ENCODE peak calls at places on chromosomes 7 and 10, in eight cellular contexts. Q, M, P, A, Y, D, S and H are unnamed samples.

GRCh38 chr10:133378251-133379096 is 588 bp upstream of the PAOX start:
- DNase-seq in Q (peak; percentile 63), M (peak; percentile 82), P (peak; percentile 18), A (peak; percentile 66), Y (peak; percentile 54), D (peak; percentile 74), S (no peak), H (no peak)

GRCh38 chr7:78018541-78019456 is 220.2 kb downstream of the PHTF2 start:
- DNase-seq in Q (peak; percentile 58), M (peak; percentile 67), P (peak; percentile 39), A (peak; percentile 15), Y (no peak), D (peak; percentile 89), S (no peak), H (peak; percentile 30)

GRCh38 chr7:25546306-25546705 is 318.0 kb upstream of the NPVF start:
- DNase-seq in Q (no peak), M (no peak), P (no peak), A (no peak), Y (no peak), D (no peak), S (no peak), H (no peak)

GRCh38 chr7:125355899-125356298 is 426.3 kb upstream of the POT1 start:
- DNase-seq in Q (no peak), M (no peak), P (peak; percentile 2), A (no peak), Y (peak; percentile 1), D (no peak), S (no peak), H (no peak)

GRCh38 chr7:37062019-37062418 is 337.7 kb upstream of the AOAH start:
- DNase-seq in Q (no peak), M (no peak), P (peak; percentile 14), A (no peak), Y (no peak), D (no peak), S (no peak), H (no peak)

GRCh38 chr7:93161181-93161762 is 13.1 kb upstream of the SAMD9L start:
- DNase-seq in Q (no peak), M (no peak), P (no peak), A (no peak), Y (no peak), D (no peak), S (no peak), H (no peak)

GRCh38 chr10:123620621-123621020 is 45.5 kb upstream of the GPR26 start:
- DNase-seq in Q (no peak), M (no peak), P (no peak), A (no peak), Y (no peak), D (no peak), S (no peak), H (no peak)

GRCh38 chr10:73937333-73938020 is 26.5 kb downstream of the PLAU start:
- DNase-seq in Q (no peak), M (no peak), P (no peak), A (no peak), Y (no peak), D (no peak), S (no peak), H (no peak)

GRCh38 chr7:8922726-8923125 is 489.3 kb downstream of the NXPH1 start:
- DNase-seq in Q (no peak), M (no peak), P (no peak), A (no peak), Y (no peak), D (no peak), S (no peak), H (no peak)

GRCh38 chr10:80537086-80537704 is 507 bp upstream of the SH2D4B start:
- DNase-seq in Q (no peak), M (peak; percentile 23), P (no peak), A (no peak), Y (no peak), D (no peak), S (no peak), H (no peak)
- H3K4me3 ChIP-seq in Q (no peak overlapping the region), M (no peak overlapping the region), P (no peak overlapping the region), A (no peak overlapping the region), Y (no peak overlapping the region), D (no peak overlapping the region), S (no peak overlapping the region), H (no peak overlapping the region)

DNA sequence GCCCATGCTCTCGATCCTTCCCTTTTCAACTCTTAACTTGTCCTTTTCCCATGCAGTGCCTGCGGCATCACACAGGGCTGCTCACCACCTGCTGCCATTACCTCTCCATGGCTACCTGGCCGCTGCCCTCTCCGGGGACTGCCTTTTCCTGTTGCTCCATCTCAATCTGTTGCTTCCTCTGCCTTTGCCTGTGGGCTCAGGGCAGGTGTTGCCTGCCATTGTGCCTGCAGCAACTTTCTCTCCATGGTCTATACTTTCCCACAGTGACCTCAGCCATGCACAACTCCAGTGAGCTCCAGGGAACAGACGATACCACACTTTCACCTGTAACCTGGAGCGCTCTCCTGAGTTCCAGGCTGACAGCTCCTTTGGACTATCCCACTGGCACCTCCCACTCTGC is 3.2 kb downstream of the DNAJB12 start:
- DNase-seq in Q (no peak), M (no peak), P (no peak), A (no peak), Y (no peak), D (no peak), S (no peak), H (no peak)
- H3K4me1 ChIP-seq in Q (peaks cover 23% of the 10 kb centered on the region), M (peaks cover 52% of the 10 kb centered on the region), P (peaks cover 9% of the 10 kb centered on the region), A (peaks cover 8% of the 10 kb centered on the region), Y (peaks cover 15% of the 10 kb centered on the region), D (peaks cover 11% of the 10 kb centered on the region), S (peaks cover 7% of the 10 kb centered on the region), H (peaks cover 10% of the 10 kb centered on the region)

DNA sequence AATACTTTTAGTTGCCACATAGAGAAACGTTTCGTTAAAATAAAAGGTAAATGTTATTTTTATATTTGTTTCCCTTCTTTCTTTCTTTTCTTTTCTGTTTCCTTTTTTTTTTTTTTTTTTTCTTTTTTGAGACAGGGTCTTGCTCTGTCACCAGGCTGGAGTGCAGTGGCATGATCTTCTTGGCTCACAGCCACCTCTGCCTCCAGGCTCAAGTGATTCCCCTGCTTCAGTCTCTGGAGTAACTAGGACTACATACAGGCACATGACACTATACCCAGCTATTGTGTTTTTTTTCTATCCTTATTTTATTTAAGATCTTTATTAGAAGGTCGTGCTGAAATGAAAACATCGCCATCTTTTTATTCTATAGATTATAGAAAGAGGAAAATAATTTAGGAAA is 661.8 kb upstream of the MBL2 start:
- DNase-seq in Q (no peak), M (no peak), P (no peak), A (no peak), Y (no peak), D (no peak), S (no peak), H (no peak)
- H3K4me3 ChIP-seq in Q (no peak overlapping the region), M (no peak overlapping the region), P (no peak overlapping the region), A (no peak overlapping the region), Y (no peak overlapping the region), D (no peak overlapping the region), S (no peak overlapping the region), H (no peak overlapping the region)

DNA sequence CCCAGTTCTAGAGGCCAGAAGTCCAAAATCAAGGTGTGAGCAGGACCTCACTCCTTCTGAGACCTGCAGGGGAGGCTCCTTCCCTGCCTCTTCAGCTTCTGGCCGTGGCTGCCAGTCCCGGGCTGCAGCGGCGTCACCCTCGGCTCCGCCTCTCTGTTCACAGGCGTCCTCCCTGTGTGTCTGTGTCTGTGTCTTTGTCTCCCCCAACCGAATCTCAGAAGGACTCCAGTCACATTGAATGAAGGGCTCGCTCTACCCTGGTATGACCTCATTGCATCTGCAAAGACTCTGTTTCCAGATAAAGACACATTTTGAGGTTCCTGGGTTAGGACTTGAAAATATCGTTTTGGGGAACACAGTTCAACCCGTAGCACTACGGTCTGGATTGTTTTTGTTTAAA is 33.1 kb upstream of the GALNT11 start:
- DNase-seq in Q (peak; percentile 48), M (peak; percentile 73), P (no peak), A (peak; percentile 51), Y (peak; percentile 27), D (peak; percentile 51), S (peak; percentile 59), H (no peak)
- H3K4me1 ChIP-seq in Q (peaks cover 5% of the 10 kb centered on the region), M (no peaks in the 10 kb centered on the region), P (no peaks in the 10 kb centered on the region), A (no peaks in the 10 kb centered on the region), Y (no peaks in the 10 kb centered on the region), D (peaks cover 7% of the 10 kb centered on the region), S (no peaks in the 10 kb centered on the region), H (no peaks in the 10 kb centered on the region)

GRCh38 chr7:16587785-16588184 is 57.8 kb downstream of the ANKMY2 start:
- DNase-seq in Q (no peak), M (no peak), P (no peak), A (no peak), Y (no peak), D (no peak), S (no peak), H (no peak)
- H3K4me3 ChIP-seq in Q (no peak overlapping the region), M (no peak overlapping the region), P (no peak overlapping the region), A (no peak overlapping the region), Y (no peak overlapping the region), D (no peak overlapping the region), S (no peak overlapping the region), H (no peak overlapping the region)

GRCh38 chr10:78264361-78264760 is 230.7 kb downstream of the RPS24 start:
- DNase-seq in Q (no peak), M (no peak), P (no peak), A (no peak), Y (no peak), D (no peak), S (no peak), H (no peak)
- H3K4me1 ChIP-seq in Q (peaks cover 10% of the 10 kb centered on the region), M (no peaks in the 10 kb centered on the region), P (peaks cover 19% of the 10 kb centered on the region), A (no peaks in the 10 kb centered on the region), Y (no peaks in the 10 kb centered on the region), D (peaks cover 39% of the 10 kb centered on the region), S (no peaks in the 10 kb centered on the region), H (no peaks in the 10 kb centered on the region)